ENCODE peak calls at places on chromosome 20, in eight cellular contexts. One of them, this sample, is unnamed.

GRCh38 chr20:4476903-4477302 is 244.8 kb upstream of the PRND start:
- DNase-seq in tibial nerve: no peak
- DNase-seq in ovary: no peak
- DNase-seq in WTC11: no peak
- DNase-seq in endothelial cell: no peak
- DNase-seq in mesothelial cell of epicardium: no peak
- DNase-seq in fibroblast of mammary gland: no peak
- DNase-seq in CD4-positive, alpha-beta T cell: no peak
- DNase-seq in this sample: no peak

GRCh38 chr20:34861386-34862084 is 11.1 kb downstream of the GGT7 start:
- DNase-seq in mesothelial cell of epicardium: no peak
- DNase-seq in WTC11: no peak
- DNase-seq in ovary: no peak
- DNase-seq in endothelial cell: no peak
- DNase-seq in fibroblast of mammary gland: no peak
- DNase-seq in tibial nerve: peak; percentile 13
- DNase-seq in CD4-positive, alpha-beta T cell: no peak
- DNase-seq in this sample: no peak

GRCh38 chr20:63533871-63534393 is 3.2 kb downstream of the PTK6 start:
- DNase-seq in ovary: no peak
- DNase-seq in mesothelial cell of epicardium: peak; percentile 21
- DNase-seq in endothelial cell: no peak
- DNase-seq in CD4-positive, alpha-beta T cell: no peak
- DNase-seq in WTC11: peak; percentile 32
- DNase-seq in tibial nerve: no peak
- DNase-seq in fibroblast of mammary gland: no peak
- DNase-seq in this sample: no peak

GRCh38 chr20:24620937-24621519 is 151.6 kb downstream of the SYNDIG1 start:
- DNase-seq in tibial nerve: no peak
- DNase-seq in mesothelial cell of epicardium: no peak
- DNase-seq in fibroblast of mammary gland: no peak
- DNase-seq in WTC11: no peak
- DNase-seq in ovary: no peak
- DNase-seq in endothelial cell: no peak
- DNase-seq in CD4-positive, alpha-beta T cell: no peak
- DNase-seq in this sample: no peak

GRCh38 chr20:20358801-20359200 is 9.1 kb upstream of the INSM1 start:
- DNase-seq in CD4-positive, alpha-beta T cell: no peak
- DNase-seq in endothelial cell: no peak
- DNase-seq in WTC11: no peak
- DNase-seq in ovary: no peak
- DNase-seq in mesothelial cell of epicardium: no peak
- DNase-seq in tibial nerve: no peak
- DNase-seq in fibroblast of mammary gland: no peak
- DNase-seq in this sample: no peak

GRCh38 chr20:36920334-36920730 is 31.2 kb downstream of the SAMHD1 start:
- DNase-seq in CD4-positive, alpha-beta T cell: no peak
- DNase-seq in tibial nerve: no peak
- DNase-seq in ovary: no peak
- DNase-seq in WTC11: no peak
- DNase-seq in endothelial cell: no peak
- DNase-seq in fibroblast of mammary gland: no peak
- DNase-seq in mesothelial cell of epicardium: no peak
- DNase-seq in this sample: no peak

GRCh38 chr20:19975436-19975799 is 41.7 kb upstream of the NAA20 start:
- DNase-seq in endothelial cell: no peak
- DNase-seq in ovary: no peak
- DNase-seq in mesothelial cell of epicardium: no peak
- DNase-seq in tibial nerve: no peak
- DNase-seq in WTC11: no peak
- DNase-seq in CD4-positive, alpha-beta T cell: no peak
- DNase-seq in fibroblast of mammary gland: peak; percentile 63
- DNase-seq in this sample: no peak

GRCh38 chr20:55174172-55174571 is 698.8 kb downstream of the DOK5 start:
- DNase-seq in ovary: no peak
- DNase-seq in CD4-positive, alpha-beta T cell: no peak
- DNase-seq in tibial nerve: no peak
- DNase-seq in endothelial cell: no peak
- DNase-seq in WTC11: no peak
- DNase-seq in mesothelial cell of epicardium: no peak
- DNase-seq in fibroblast of mammary gland: no peak
- DNase-seq in this sample: no peak

GRCh38 chr20:64006902-64007301 is 26.0 kb downstream of the PRPF6 start:
- DNase-seq in tibial nerve: no peak
- DNase-seq in WTC11: no peak
- DNase-seq in CD4-positive, alpha-beta T cell: no peak
- DNase-seq in endothelial cell: no peak
- DNase-seq in mesothelial cell of epicardium: no peak
- DNase-seq in ovary: no peak
- DNase-seq in fibroblast of mammary gland: no peak
- DNase-seq in this sample: no peak

DNA sequence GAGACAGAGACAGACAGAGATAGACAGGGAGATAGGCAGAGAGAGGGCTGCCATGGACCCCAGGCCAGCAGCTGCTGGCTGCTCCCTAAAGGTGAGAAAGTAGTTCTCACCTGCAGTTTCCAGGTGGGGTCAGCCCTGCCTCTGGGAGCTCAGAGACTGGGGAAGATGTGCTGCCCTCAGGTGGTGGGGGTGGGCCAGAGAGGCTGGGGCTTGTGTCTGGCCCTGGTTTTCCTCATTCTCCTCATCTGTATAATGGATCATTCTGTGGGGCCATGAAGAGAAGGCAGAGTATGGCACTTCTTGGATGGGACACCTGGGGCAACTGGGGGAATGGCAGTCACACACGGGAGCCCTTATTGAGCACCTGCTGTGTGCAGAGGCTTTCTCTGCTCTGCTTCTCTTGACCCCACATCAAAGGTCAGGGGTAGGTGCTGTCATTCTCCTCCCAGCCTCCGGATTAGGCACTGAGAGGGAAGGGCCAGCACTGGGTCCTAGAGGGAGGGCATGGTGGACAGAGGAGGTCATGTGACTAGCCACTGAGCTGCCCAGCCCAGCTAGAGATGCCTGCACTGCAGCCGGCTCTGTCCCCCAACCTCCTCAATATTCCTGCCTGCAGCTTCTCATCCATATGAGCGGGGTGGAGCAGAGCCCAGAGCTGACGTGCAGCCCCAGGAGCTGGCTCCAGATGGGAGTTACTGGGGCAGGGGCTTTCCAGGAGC is 4.1 kb downstream of the ANGPT4 start:
- DNase-seq in CD4-positive, alpha-beta T cell: no peak
- DNase-seq in tibial nerve: no peak
- DNase-seq in endothelial cell: no peak
- DNase-seq in fibroblast of mammary gland: no peak
- DNase-seq in ovary: no peak
- DNase-seq in mesothelial cell of epicardium: no peak
- DNase-seq in WTC11: peak; percentile 58
- DNase-seq in this sample: no peak
- TF ChIP-seq CTCF in CD4-positive, alpha-beta T cell: no peak
- TF ChIP-seq CTCF in tibial nerve: no peak
- TF ChIP-seq CTCF in endothelial cell: no peak
- TF ChIP-seq CTCF in fibroblast of mammary gland: no peak
- TF ChIP-seq CTCF in ovary: no peak
- TF ChIP-seq CTCF in mesothelial cell of epicardium: no peak
- TF ChIP-seq CTCF in WTC11: no peak
- TF ChIP-seq CTCF in this sample: no peak

GRCh38 chr20:33167859-33168258 is at the start of gene BPIFA2:
- DNase-seq in mesothelial cell of epicardium: no peak
- DNase-seq in tibial nerve: no peak
- DNase-seq in CD4-positive, alpha-beta T cell: no peak
- DNase-seq in fibroblast of mammary gland: no peak
- DNase-seq in endothelial cell: no peak
- DNase-seq in WTC11: no peak
- DNase-seq in ovary: no peak
- DNase-seq in this sample: no peak

GRCh38 chr20:33166533-33167113 is 1.3 kb upstream of the BPIFA2 start:
- DNase-seq in ovary: no peak
- DNase-seq in CD4-positive, alpha-beta T cell: no peak
- DNase-seq in mesothelial cell of epicardium: no peak
- DNase-seq in endothelial cell: no peak
- DNase-seq in fibroblast of mammary gland: no peak
- DNase-seq in WTC11: no peak
- DNase-seq in tibial nerve: no peak
- DNase-seq in this sample: no peak

GRCh38 chr20:33165416-33166055 is 2.4 kb upstream of the BPIFA2 start:
- DNase-seq in CD4-positive, alpha-beta T cell: no peak
- DNase-seq in ovary: no peak
- DNase-seq in mesothelial cell of epicardium: no peak
- DNase-seq in WTC11: no peak
- DNase-seq in tibial nerve: no peak
- DNase-seq in fibroblast of mammary gland: no peak
- DNase-seq in endothelial cell: no peak
- DNase-seq in this sample: no peak

GRCh38 chr20:33172781-33173180 is 4.8 kb downstream of the BPIFA2 start:
- DNase-seq in endothelial cell: no peak
- DNase-seq in tibial nerve: no peak
- DNase-seq in CD4-positive, alpha-beta T cell: no peak
- DNase-seq in ovary: no peak
- DNase-seq in mesothelial cell of epicardium: no peak
- DNase-seq in WTC11: no peak
- DNase-seq in fibroblast of mammary gland: no peak
- DNase-seq in this sample: no peak

DNA sequence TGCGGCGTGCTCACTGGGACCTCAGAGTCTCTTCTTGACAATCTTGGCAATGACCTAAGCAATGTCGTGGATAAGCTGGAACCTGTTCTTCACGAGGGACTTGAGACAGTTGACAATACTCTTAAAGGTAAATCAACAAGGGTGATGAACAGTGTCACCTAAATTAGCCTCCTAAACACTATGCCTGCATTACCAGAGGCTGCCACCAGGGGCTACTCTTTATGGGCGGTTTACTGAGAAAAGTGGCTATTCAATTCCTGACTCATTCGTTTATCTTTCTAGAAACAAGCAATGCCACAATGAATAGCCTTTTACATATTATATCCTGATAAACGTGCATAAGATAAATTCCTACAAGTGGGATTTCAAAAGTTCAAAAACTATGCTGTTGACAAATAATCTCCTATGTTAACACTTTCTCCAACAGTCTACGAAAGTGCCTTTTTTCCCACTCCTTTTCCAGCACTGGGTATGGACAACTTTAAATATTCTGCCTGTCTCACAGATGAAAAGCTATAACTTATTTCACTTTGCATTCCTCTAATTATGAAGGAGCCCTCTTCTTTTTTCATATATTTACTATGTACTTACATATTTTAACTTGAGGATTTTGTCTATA is 1.3 kb downstream of the BPIFA2 start:
- DNase-seq in endothelial cell: no peak
- DNase-seq in fibroblast of mammary gland: peak; percentile 4
- DNase-seq in CD4-positive, alpha-beta T cell: no peak
- DNase-seq in WTC11: peak; percentile 70
- DNase-seq in ovary: no peak
- DNase-seq in mesothelial cell of epicardium: no peak
- DNase-seq in tibial nerve: no peak
- DNase-seq in this sample: no peak
- TF ChIP-seq CTCF in endothelial cell: peak; percentile 90
- TF ChIP-seq CTCF in fibroblast of mammary gland: peak; percentile 54
- TF ChIP-seq CTCF in CD4-positive, alpha-beta T cell: peak; percentile 29
- TF ChIP-seq CTCF in WTC11: peak; percentile 64
- TF ChIP-seq CTCF in ovary: no peak
- TF ChIP-seq CTCF in mesothelial cell of epicardium: peak; percentile 82
- TF ChIP-seq CTCF in tibial nerve: no peak
- TF ChIP-seq CTCF in this sample: peak; percentile 58

GRCh38 chr20:49909499-49910339 is 5.6 kb downstream of the SPATA2 start:
- DNase-seq in ovary: no peak
- DNase-seq in fibroblast of mammary gland: no peak
- DNase-seq in tibial nerve: no peak
- DNase-seq in endothelial cell: peak; percentile 42
- DNase-seq in WTC11: no peak
- DNase-seq in CD4-positive, alpha-beta T cell: no peak
- DNase-seq in mesothelial cell of epicardium: no peak
- DNase-seq in this sample: no peak
- TF ChIP-seq CTCF in ovary: no peak
- TF ChIP-seq CTCF in fibroblast of mammary gland: peak; percentile 6
- TF ChIP-seq CTCF in tibial nerve: no peak
- TF ChIP-seq CTCF in endothelial cell: no peak
- TF ChIP-seq CTCF in WTC11: no peak
- TF ChIP-seq CTCF in CD4-positive, alpha-beta T cell: no peak
- TF ChIP-seq CTCF in mesothelial cell of epicardium: no peak
- TF ChIP-seq CTCF in this sample: peak; percentile 45

GRCh38 chr20:60750909-60751308 is 501.2 kb upstream of the CDH4 start:
- DNase-seq in fibroblast of mammary gland: no peak
- DNase-seq in mesothelial cell of epicardium: no peak
- DNase-seq in CD4-positive, alpha-beta T cell: no peak
- DNase-seq in WTC11: no peak
- DNase-seq in endothelial cell: no peak
- DNase-seq in ovary: no peak
- DNase-seq in tibial nerve: no peak
- DNase-seq in this sample: no peak

GRCh38 chr20:60751826-60752225 is 500.2 kb upstream of the CDH4 start:
- DNase-seq in endothelial cell: no peak
- DNase-seq in mesothelial cell of epicardium: no peak
- DNase-seq in fibroblast of mammary gland: no peak
- DNase-seq in WTC11: no peak
- DNase-seq in tibial nerve: no peak
- DNase-seq in ovary: no peak
- DNase-seq in CD4-positive, alpha-beta T cell: no peak
- DNase-seq in this sample: no peak

GRCh38 chr20:60748086-60748485 is 504.0 kb upstream of the CDH4 start:
- DNase-seq in mesothelial cell of epicardium: no peak
- DNase-seq in tibial nerve: no peak
- DNase-seq in CD4-positive, alpha-beta T cell: no peak
- DNase-seq in fibroblast of mammary gland: no peak
- DNase-seq in WTC11: no peak
- DNase-seq in endothelial cell: no peak
- DNase-seq in ovary: no peak
- DNase-seq in this sample: no peak

GRCh38 chr20:60752741-60753420 is 499.2 kb upstream of the CDH4 start:
- DNase-seq in tibial nerve: peak; percentile 39
- DNase-seq in endothelial cell: no peak
- DNase-seq in fibroblast of mammary gland: no peak
- DNase-seq in mesothelial cell of epicardium: no peak
- DNase-seq in WTC11: no peak
- DNase-seq in ovary: peak; percentile 21
- DNase-seq in CD4-positive, alpha-beta T cell: no peak
- DNase-seq in this sample: no peak

DNA sequence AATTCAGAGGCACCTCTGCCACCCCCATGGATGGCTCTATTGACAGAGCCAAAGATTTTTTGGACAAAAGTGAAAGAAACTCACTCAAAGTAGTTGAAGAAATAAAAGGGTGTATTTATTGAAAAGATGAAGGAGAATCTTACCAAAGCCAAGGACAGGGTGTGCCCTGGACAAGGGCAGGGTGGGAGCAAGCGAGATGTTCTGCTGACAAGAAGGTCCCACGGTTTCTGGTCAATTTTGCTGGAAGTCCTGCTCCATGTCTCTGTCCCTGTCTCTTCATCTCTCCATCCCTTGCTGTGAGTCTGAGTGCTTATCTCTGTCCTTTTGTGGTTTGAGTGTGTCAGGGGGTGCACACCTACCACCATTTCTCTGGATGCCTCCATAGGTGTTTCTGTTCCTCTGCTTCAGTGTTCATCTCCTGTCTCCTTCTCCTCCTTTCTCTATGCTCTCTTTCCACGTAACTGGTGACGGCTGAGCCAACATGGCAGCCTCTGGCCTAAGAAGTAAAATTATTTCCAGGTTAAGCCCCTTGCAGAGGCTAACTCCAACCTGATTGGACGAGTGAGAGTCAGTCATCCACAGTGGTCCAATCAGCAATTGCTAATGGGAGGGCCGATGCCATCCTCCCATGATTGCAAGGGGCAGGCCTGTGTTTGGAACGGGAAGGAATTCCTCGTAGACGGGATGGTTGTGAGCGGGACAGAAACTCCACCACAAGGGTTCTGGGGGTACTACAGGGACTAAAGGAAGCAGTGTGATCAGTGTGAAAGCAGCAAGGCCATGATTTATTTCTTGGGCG is 502.1 kb upstream of the CDH4 start:
- DNase-seq in mesothelial cell of epicardium: no peak
- DNase-seq in endothelial cell: no peak
- DNase-seq in WTC11: peak; percentile 55
- DNase-seq in fibroblast of mammary gland: no peak
- DNase-seq in CD4-positive, alpha-beta T cell: no peak
- DNase-seq in ovary: no peak
- DNase-seq in tibial nerve: no peak
- DNase-seq in this sample: no peak
- TF ChIP-seq CTCF in mesothelial cell of epicardium: no peak
- TF ChIP-seq CTCF in endothelial cell: no peak
- TF ChIP-seq CTCF in WTC11: no peak
- TF ChIP-seq CTCF in fibroblast of mammary gland: no peak
- TF ChIP-seq CTCF in CD4-positive, alpha-beta T cell: no peak
- TF ChIP-seq CTCF in ovary: no peak
- TF ChIP-seq CTCF in tibial nerve: no peak
- TF ChIP-seq CTCF in this sample: no peak

This sample was measured in progenitor cell of endocrine pancreas.